ENCODE peak calls at places on chromosomes 2 and 18, in six cellular contexts. H, U, Z, M, B and K are unnamed samples.

GRCh38 chr2:33226546-33226945 is 249.9 kb upstream of the RASGRP3 start:
- DNase-seq in H (no peak), U (no peak), Z (no peak), M (no peak), B (no peak), K (no peak)

GRCh38 chr2:160994141-160995002 is 165.9 kb upstream of the TANK start:
- DNase-seq in H (peak), U (no peak), Z (peak), M (peak), B (peak), K (no peak)

GRCh38 chr2:75565523-75566449 is 5.0 kb upstream of the EVA1A start:
- DNase-seq in H (no peak), U (no peak), Z (no peak), M (no peak), B (peak), K (no peak)

GRCh38 chr2:64952896-64953482 is 36.2 kb upstream of the SLC1A4 start:
- DNase-seq in H (no peak), U (no peak), Z (no peak), M (no peak), B (no peak), K (no peak)

GRCh38 chr18:9792565-9793226 is 84.6 kb downstream of the RAB31 start:
- DNase-seq in H (peak), U (no peak), Z (peak), M (no peak), B (peak), K (no peak)

GRCh38 chr2:207108440-207108839 is 57.3 kb downstream of the KLF7 start:
- DNase-seq in H (no peak), U (no peak), Z (no peak), M (no peak), B (no peak), K (no peak)

GRCh38 chr2:215624423-215624829 is 188.6 kb upstream of the FN1 start:
- DNase-seq in H (no peak), U (no peak), Z (no peak), M (no peak), B (peak), K (no peak)

GRCh38 chr2:173654896-173655265 is 300.2 kb downstream of the CDCA7 start:
- DNase-seq in H (no peak), U (no peak), Z (no peak), M (no peak), B (no peak), K (no peak)

GRCh38 chr2:62868947-62869346 is 163.4 kb downstream of the EHBP1 start:
- DNase-seq in H (no peak), U (no peak), Z (no peak), M (no peak), B (no peak), K (no peak)

GRCh38 chr2:224334083-224334482 is 67.8 kb downstream of the FAM124B start:
- DNase-seq in H (no peak), U (no peak), Z (no peak), M (no peak), B (no peak), K (no peak)

GRCh38 chr18:45321520-45321919 is 293.8 kb upstream of the SLC14A2 start:
- DNase-seq in H (no peak), U (no peak), Z (no peak), M (no peak), B (no peak), K (no peak)

GRCh38 chr2:10305254-10305635 is 2.5 kb downstream of the HPCAL1 start:
- DNase-seq in H (no peak), U (no peak), Z (no peak), M (no peak), B (no peak), K (no peak)

GRCh38 chr2:10302479-10303173 is at the start of gene HPCAL1:
- DNase-seq in H (peak), U (peak), Z (peak), M (peak), B (peak), K (peak)

GRCh38 chr2:10303174-10303633 is 500 bp downstream of the HPCAL1 start:
- DNase-seq in H (no peak), U (no peak), Z (no peak), M (no peak), B (no peak), K (no peak)

GRCh38 chr2:10304458-10305253 is 2.0 kb downstream of the HPCAL1 start:
- DNase-seq in H (no peak), U (no peak), Z (peak), M (no peak), B (no peak), K (no peak)

DNA sequence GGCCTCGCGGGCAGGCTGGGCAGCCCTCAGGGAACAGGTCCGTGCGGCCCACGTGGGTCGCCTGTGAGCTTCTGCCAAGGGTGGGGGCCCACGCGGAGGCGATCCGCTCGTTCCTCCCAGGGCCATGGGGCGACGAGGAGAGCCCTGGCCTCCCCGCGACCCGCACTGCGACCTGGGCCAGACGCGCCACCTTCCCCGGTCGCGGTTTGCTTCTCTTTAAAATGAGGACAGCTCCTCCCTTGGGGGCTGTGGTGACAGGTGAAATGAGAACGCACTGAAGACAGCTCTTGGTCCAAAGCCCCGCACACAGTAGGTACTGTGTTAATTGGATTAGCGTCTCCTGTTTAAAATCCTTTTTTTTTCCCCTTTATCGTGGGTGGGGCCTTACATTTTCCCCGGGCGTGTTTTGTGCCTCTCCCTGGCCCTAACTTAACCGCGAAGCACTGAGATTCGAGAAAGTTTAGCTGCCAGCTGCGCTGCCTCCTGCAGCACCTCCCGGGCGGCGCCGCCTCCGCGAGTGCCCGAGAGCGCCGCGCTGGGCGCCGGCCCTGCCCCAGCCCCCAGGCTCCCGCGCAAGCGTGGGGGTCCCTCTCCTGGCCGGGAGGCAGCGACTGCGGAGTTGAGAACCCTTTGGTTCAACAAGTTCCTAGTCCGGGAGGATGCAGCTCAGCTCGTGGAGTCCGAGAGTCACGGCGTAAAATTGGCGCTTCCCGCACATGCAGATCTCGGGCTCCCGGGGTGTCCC is 1.1 kb downstream of the HPCAL1 start:
- DNase-seq in H (peak), U (peak), Z (peak), M (no peak), B (peak), K (no peak)
- TF ChIP-seq POLR2AphosphoS5 in H (no peak), U (no peak), Z (no peak), M (no peak), B (no peak), K (no peak)

GRCh38 chr18:3451989-3452749 is 2.2 kb downstream of the TGIF1 start:
- DNase-seq in H (peak), U (no peak), Z (peak), M (no peak), B (no peak), K (no peak)
- TF ChIP-seq POLR2A in H (no peak), U (no peak), Z (peak), M (no peak), B (no peak), K (no peak)

GRCh38 chr18:76823166-76823539 is 796 bp downstream of the ZNF236 start:
- DNase-seq in H (no peak), U (no peak), Z (peak), M (no peak), B (no peak), K (no peak)

GRCh38 chr18:76822510-76823165 is at the start of gene ZNF236:
- DNase-seq in H (peak), U (peak), Z (peak), M (no peak), B (peak), K (peak)

GRCh38 chr18:76819411-76820136 is 2.8 kb upstream of the ZNF236 start:
- DNase-seq in H (no peak), U (no peak), Z (peak), M (no peak), B (no peak), K (no peak)

GRCh38 chr18:76821875-76822509 is 365 bp upstream of the ZNF236 start:
- DNase-seq in H (peak), U (peak), Z (peak), M (no peak), B (no peak), K (peak)

DNA sequence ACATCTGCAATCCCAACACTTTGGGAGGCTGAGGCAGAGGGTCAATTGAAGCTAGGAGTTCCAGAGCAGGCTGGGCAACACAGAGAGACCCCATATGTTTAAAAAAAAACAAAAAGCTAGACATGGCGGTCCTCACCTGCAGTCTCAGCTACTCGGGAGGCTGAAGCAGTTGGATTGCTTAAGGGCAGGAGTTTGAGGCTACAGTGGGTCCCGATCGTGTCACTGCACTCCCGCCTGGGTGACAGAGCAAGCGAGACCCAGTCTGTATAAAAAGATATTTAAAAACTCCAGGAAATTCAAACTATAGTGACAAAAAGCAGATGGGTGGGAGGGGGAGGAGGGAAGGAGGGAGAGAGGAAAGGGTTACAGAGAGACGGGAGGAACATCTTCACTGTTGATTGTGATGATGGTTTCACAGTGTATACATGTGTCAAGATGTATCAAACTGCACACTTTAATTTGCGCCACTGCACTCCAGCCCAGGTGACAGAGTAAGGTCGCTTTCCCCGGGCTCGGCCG is 942 bp upstream of the ZNF236 start:
- DNase-seq in H (no peak), U (no peak), Z (no peak), M (no peak), B (no peak), K (no peak)
- TF ChIP-seq TAF1 in H (no peak), U (no peak), Z (peak), M (no peak), B (no peak), K (no peak)

GRCh38 chr2:233346930-233347329 is 7.4 kb upstream of the DGKD start:
- DNase-seq in H (no peak), U (no peak), Z (no peak), M (no peak), B (no peak), K (no peak)

GRCh38 chr2:233350708-233351107 is 3.6 kb upstream of the DGKD start:
- DNase-seq in H (peak), U (no peak), Z (no peak), M (no peak), B (peak), K (no peak)

GRCh38 chr2:233346374-233346773 is 7.9 kb upstream of the DGKD start:
- DNase-seq in H (no peak), U (no peak), Z (no peak), M (no peak), B (no peak), K (no peak)

GRCh38 chr2:233351423-233351822 is 2.9 kb upstream of the DGKD start:
- DNase-seq in H (no peak), U (no peak), Z (no peak), M (no peak), B (no peak), K (no peak)

GRCh38 chr2:233349005-233349998 is 5.0 kb upstream of the DGKD start:
- DNase-seq in H (no peak), U (peak), Z (no peak), M (no peak), B (peak), K (peak)
- TF ChIP-seq POLR2AphosphoS5 in H (no peak), U (no peak), Z (no peak), M (no peak), B (no peak), K (no peak)

GRCh38 chr2:172169611-172170010 is 66.9 kb upstream of the DLX2 start:
- DNase-seq in H (no peak), U (no peak), Z (no peak), M (no peak), B (no peak), K (no peak)

GRCh38 chr2:172168917-172169346 is 66.2 kb upstream of the DLX2 start:
- DNase-seq in H (no peak), U (no peak), Z (no peak), M (no peak), B (no peak), K (no peak)

GRCh38 chr2:172173307-172173706 is 70.6 kb upstream of the DLX2 start:
- DNase-seq in H (no peak), U (no peak), Z (no peak), M (no peak), B (no peak), K (no peak)

GRCh38 chr2:172177581-172177980 is 74.9 kb upstream of the DLX2 start:
- DNase-seq in H (no peak), U (no peak), Z (no peak), M (no peak), B (no peak), K (no peak)

GRCh38 chr2:172172513-172173217 is 70.0 kb upstream of the DLX2 start:
- DNase-seq in H (peak), U (peak), Z (peak), M (no peak), B (peak), K (peak)
- TF ChIP-seq POLR2A in H (no peak), U (no peak), Z (peak), M (no peak), B (no peak), K (no peak)